ENCODE peak calls at places on chromosome 12, in five cellular contexts. M, X, A, O and H are unnamed samples.
A peak's percentile ranks its signal among the peaks of the same experiment; 100 is the strongest.

GRCh38 chr12:124501827-124502226 is 65.6 kb downstream of the NCOR2 start:
- DNase-seq in O (no peak), X (no peak), M (no peak), A (no peak), H (no peak)

GRCh38 chr12:24057920-24058476 is 108.5 kb upstream of the SOX5 start:
- DNase-seq in X (no peak), O (no peak), M (no peak), A (no peak), H (no peak)

GRCh38 chr12:111748195-111748803 is 18.4 kb upstream of the ALDH2 start:
- DNase-seq in X (no peak), O (no peak), A (no peak), M (no peak), H (no peak)

GRCh38 chr12:84772281-84772680 is 140.3 kb downstream of the SLC6A15 start:
- DNase-seq in M (peak; percentile 61), A (peak; percentile 35), X (no peak), O (no peak), H (no peak)

GRCh38 chr12:98646165-98646764 is 1.2 kb downstream of the APAF1 start:
- DNase-seq in M (peak; percentile 43), A (peak; percentile 63), O (peak; percentile 5), X (peak; percentile 8), H (no peak)

GRCh38 chr12:100199023-100199346 is 1.6 kb upstream of the ACTR6 start:
- DNase-seq in O (no peak), X (no peak), A (no peak), M (no peak), H (no peak)

GRCh38 chr12:10215451-10215850 is 2.8 kb downstream of the GABARAPL1 start:
- DNase-seq in O (no peak), M (no peak), A (no peak), X (no peak), H (no peak)

GRCh38 chr12:54294152-54294913 is 6.5 kb downstream of the NFE2 start:
- DNase-seq in X (peak; percentile 63), O (peak; percentile 89), M (no peak), A (peak; percentile 51), H (no peak)

GRCh38 chr12:67482751-67483661 is 165.5 kb upstream of the DYRK2 start:
- DNase-seq in M (peak; percentile 55), O (no peak), A (peak; percentile 59), X (no peak), H (no peak)

GRCh38 chr12:116065561-116065960 is 211.9 kb downstream of the MED13L start:
- DNase-seq in A (peak; percentile 19), M (no peak), O (no peak), X (no peak), H (no peak)

GRCh38 chr12:19482551-19483109 is 43.3 kb downstream of the AEBP2 start:
- DNase-seq in M (no peak), A (no peak), X (peak; percentile 6), O (no peak), H (no peak)

GRCh38 chr12:109130755-109131521 is 14.6 kb downstream of the ACACB start:
- DNase-seq in O (no peak), A (peak; percentile 49), X (peak; percentile 15), M (no peak), H (no peak)

GRCh38 chr12:109131522-109132050 is 15.2 kb downstream of the ACACB start:
- DNase-seq in M (no peak), X (no peak), O (no peak), A (peak; percentile 58), H (no peak)

GRCh38 chr12:109127533-109128242 is 11.3 kb downstream of the ACACB start:
- DNase-seq in M (no peak), O (no peak), X (no peak), A (no peak), H (no peak)

GRCh38 chr12:109126781-109127180 is 10.4 kb downstream of the ACACB start:
- DNase-seq in A (no peak), O (no peak), M (no peak), X (no peak), H (no peak)

DNA sequence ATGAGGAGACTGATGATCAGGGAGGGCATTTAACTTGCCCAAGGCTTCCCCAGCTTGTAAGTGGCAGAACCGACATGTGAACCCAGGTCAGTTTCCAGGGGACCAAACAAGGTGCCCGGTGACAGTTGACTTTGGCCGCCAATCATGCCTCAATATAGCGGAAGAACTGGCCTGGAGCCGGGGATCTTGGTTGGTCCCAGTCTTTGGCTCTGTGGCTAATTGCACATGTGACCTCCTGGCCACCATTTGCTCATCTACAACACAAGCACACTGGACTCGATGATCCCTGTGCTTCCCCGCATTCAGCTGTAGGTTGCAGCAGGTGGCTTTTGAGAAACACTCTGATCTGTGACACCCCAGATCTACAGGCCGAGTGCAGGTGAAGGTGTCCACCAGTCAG is 13.9 kb downstream of the ACACB start:
- DNase-seq in M (no peak), A (no peak), X (no peak), O (no peak), H (no peak)
- H3K4me3 ChIP-seq in M (no peak overlapping the region), A (no peak overlapping the region), X (no peak overlapping the region), O (no peak overlapping the region), H (no peak overlapping the region)

DNA sequence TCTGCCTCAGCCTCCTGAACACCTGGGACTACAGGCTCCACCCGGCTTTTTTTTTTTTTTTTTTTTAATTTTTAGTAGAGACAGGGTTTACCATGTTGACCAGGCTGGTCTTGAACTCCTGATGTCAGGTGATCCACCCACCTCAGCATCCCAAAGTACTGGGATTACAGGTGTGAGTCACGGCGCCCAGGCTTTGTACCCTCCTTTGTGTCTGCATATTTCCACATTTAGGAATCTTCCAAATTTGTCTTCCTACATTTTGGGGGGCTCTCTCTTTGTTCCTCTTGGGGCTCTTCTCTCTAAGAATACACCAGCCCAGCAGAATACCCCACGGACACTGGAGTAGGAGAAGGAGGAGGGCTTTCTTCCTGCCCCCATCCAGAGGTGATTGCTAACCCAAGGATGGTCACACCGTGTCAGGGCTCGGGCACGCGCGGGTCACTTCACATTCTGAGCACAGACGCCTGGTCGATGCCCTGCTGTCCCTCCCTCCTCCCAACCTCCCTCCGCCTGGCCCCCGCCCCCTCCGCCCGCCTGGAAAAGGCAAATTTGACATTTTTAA is 2.1 kb upstream of the DNAJC22 start:
- DNase-seq in M (no peak), X (no peak), O (no peak), A (no peak), H (no peak)
- H3K9ac ChIP-seq in M (no peak overlapping the region), X (no peak overlapping the region), O (no peak overlapping the region), A (no peak overlapping the region), H (no peak overlapping the region)

GRCh38 chr12:89694542-89694941 is 14.1 kb downstream of the ATP2B1 start:
- DNase-seq in A (no peak), M (no peak), O (no peak), X (no peak), H (no peak)
- H3K4me3 ChIP-seq in A (no peak overlapping the region), M (no peak overlapping the region), O (no peak overlapping the region), X (no peak overlapping the region), H (no peak overlapping the region)

DNA sequence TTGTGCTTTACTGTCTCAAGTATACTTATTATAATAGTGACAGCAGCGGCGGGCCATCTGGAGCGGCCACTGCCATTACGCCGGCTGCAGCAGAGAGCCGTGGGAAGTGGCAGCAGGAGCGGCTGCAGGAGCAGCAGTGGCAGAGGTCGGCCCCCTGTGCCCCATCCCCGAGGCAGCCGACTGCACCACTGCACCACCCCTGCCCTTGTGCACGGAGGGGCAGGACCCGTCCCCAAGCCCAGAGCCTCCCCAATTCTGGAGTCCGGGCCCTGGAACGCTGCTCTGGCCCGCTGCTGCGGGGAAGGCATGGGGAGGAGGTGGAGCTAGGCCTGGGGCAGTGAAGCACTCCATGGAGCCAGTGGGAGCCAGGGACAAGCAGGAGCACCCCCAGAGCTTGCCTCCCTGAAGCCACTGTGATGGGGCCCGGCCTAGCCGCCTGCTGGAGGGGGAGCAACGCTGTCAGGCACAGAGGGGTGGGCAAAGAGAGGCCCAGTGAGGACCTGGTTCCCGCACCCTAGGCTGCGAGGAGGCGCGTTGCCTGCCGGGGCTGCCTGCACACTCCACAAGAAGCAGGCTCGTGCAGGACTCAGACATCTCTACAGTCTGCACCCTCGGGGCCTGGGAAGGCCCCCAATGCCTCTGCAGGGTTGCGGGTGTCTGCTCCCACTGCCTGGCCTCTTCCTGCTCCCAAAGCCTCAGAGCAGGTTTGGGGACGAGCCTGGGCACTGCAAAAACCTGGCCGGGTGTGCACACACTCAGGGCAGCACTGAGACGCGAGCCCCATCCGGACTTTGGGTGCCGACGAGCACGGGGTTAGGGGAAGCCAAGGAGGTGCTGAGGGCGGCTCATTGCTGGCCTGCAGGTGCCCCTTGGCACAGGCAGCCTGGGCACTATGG is 74.2 kb upstream of the RASSF8 start:
- DNase-seq in O (no peak), A (no peak), M (no peak), X (no peak), H (no peak)
- H3K9ac ChIP-seq in O (no peak overlapping the region), A (no peak overlapping the region), M (no peak overlapping the region), X (no peak overlapping the region), H (no peak overlapping the region)

GRCh38 chr12:26204612-26205289 is 9.4 kb downstream of the SSPN start:
- DNase-seq in A (peak; percentile 39), O (no peak), X (no peak), M (no peak), H (no peak)
- H3K4me3 ChIP-seq in A (no peak overlapping the region), O (no peak overlapping the region), X (no peak overlapping the region), M (no peak overlapping the region), H (no peak overlapping the region)